ENCODE peak calls at places on chromosomes 12 and 14, in five cellular contexts. D is AG04450, H is lower leg skin, M is AG09309, O is HFFc6. Z is an unnamed sample.

GRCh38 chr12:46874642-46875041 is 48.8 kb upstream of the SLC38A4 start:
- DNase-seq in D (no peak), H (no peak), M (no peak), O (peak; percentile 35), Z (no peak)

GRCh38 chr12:40105515-40106201 is at the start of gene SLC2A13:
- DNase-seq in D (peak; percentile 18), H (peak; percentile 93), M (peak; percentile 4), O (peak; percentile 14), Z (peak; percentile 28)

GRCh38 chr14:91493169-91493568 is 16.9 kb downstream of the PPP4R3A start:
- DNase-seq in D (no peak), H (no peak), M (no peak), O (no peak), Z (no peak)

GRCh38 chr14:94320243-94320642 is 2.9 kb downstream of the SERPINA6 start:
- DNase-seq in D (no peak), H (no peak), M (no peak), O (no peak), Z (no peak)

GRCh38 chr12:106987846-106988245 is 900 bp upstream of the MTERF2 start:
- DNase-seq in D (no peak), H (no peak), M (no peak), O (no peak), Z (no peak)

GRCh38 chr14:25014440-25014839 is 35.5 kb downstream of the STXBP6 start:
- DNase-seq in D (no peak), H (no peak), M (no peak), O (no peak), Z (no peak)

GRCh38 chr14:93675651-93676050 is 112.6 kb downstream of the PRIMA1 start:
- DNase-seq in D (no peak), H (no peak), M (no peak), O (no peak), Z (no peak)

GRCh38 chr12:34547276-34547675 is 525.0 kb downstream of the ALG10 start:
- DNase-seq in D (no peak), H (no peak), M (no peak), O (no peak), Z (no peak)

GRCh38 chr14:62002636-62003035 is 240.4 kb downstream of the SNAPC1 start:
- DNase-seq in D (no peak), H (no peak), M (no peak), O (peak; percentile 8), Z (no peak)

DNA sequence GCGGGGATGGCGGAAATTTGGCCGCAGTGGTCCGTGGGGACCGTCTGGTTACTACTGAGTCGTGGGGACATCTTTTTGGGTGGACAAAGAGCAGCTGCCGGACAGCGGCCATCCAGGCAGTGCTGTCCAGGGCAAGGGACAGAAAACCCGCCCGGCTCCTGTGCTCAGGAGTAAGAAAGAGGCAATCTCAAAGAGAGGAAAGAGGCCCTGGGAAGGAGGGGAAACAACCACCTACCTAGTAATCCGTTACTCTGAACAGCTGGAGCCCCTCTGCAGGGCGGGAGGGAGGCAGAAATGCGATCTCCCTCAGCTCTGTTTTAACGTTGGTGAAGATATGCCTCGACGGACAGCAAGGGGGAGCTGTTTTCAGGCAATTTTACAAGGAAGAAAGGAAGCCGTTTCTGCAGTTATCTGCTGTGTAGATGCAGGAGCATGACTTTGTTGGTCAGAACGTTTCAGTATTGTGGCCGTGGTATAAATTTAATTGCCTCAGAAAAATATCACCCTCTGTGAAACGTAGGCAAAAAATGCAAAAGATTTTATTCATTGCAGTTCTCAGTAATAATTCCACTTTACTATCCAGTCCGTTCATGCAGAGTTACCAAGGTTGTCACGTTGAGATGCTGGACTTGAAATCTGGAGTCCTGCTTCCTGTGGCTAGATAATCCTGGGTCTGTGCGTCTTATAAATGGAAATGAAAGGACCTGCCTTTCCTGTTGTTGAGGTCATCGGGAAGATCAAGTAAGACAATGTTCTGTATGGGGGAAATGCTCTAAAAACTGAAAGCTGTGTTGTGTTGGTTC is 1.1 kb upstream of the AVPR1A start:
- DNase-seq in D (peak; percentile 3), H (no peak), M (no peak), O (peak; percentile 28), Z (peak; percentile 2)
- TF ChIP-seq CTCF in D (peak; percentile 83), H (no peak), M (peak; percentile 88), O (peak; percentile 82), Z (peak; percentile 86)

GRCh38 chr14:105398044-105398725 is at the start of gene TEX22:
- DNase-seq in D (peak; percentile 36), H (peak; percentile 97), M (no peak), O (peak; percentile 54), Z (peak; percentile 43)
- TF ChIP-seq CTCF in D (peak; percentile 10), H (no peak), M (no peak), O (peak; percentile 41), Z (peak; percentile 3)

GRCh38 chr14:68938515-68939423 is 40.3 kb downstream of the ACTN1 start:
- DNase-seq in D (no peak), H (no peak), M (no peak), O (no peak), Z (no peak)

GRCh38 chr14:68936980-68937379 is 42.1 kb downstream of the ACTN1 start:
- DNase-seq in D (no peak), H (no peak), M (no peak), O (no peak), Z (no peak)

GRCh38 chr14:68939424-68939892 is 39.6 kb downstream of the ACTN1 start:
- DNase-seq in D (no peak), H (no peak), M (no peak), O (no peak), Z (no peak)

GRCh38 chr14:68936476-68936875 is 42.6 kb downstream of the ACTN1 start:
- DNase-seq in D (no peak), H (no peak), M (no peak), O (no peak), Z (no peak)

DNA sequence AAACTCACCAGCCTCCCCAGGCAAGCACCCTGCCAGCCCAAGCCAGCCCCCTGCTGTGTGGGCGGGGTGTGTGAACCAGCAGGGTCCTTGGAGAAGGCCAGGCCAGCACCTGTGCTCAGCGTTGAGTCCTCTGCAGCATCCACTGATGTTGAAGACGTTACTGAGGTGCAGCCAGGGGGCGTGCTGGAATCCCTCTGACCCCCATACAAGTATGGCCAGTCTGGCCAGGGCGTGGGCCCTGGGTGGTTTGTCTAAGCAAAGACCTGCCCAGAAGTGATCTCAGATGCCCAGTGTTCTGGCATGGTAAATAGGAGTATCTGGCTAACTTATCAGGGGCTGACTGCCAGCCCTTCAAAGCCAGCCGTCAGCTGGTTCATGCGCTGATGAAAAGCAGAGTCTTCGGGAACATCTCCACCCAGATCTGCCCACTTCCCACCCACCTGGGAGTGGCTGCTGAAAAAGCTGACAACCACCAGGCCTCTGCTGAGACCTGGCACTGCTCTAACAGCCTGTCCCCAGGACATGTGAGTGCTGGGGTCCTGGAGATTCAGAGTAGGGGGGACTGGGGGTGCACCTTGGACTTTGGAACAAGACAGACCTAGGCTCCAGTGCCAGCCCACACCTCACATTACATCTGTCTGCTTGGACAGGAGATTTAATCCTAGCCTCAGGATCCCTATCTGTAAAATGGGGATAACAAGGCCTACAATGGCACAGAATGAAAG is 41.1 kb downstream of the ACTN1 start:
- DNase-seq in D (no peak), H (no peak), M (no peak), O (no peak), Z (no peak)
- TF ChIP-seq CTCF in D (peak; percentile 35), H (no peak), M (peak; percentile 23), O (peak; percentile 64), Z (peak; percentile 45)

GRCh38 chr12:12356886-12357696 is at the start of gene BORCS5:
- DNase-seq in D (peak; percentile 60), H (peak; percentile 99), M (peak; percentile 59), O (peak; percentile 82), Z (peak; percentile 77)
- TF ChIP-seq CTCF in D (no peak), H (no peak), M (no peak), O (peak; percentile 44), Z (peak; percentile 32)

GRCh38 chr12:76952995-76953394 is 74.2 kb upstream of the CSRP2 start:
- DNase-seq in D (no peak), H (no peak), M (no peak), O (no peak), Z (no peak)
- TF ChIP-seq CTCF in D (no peak), H (no peak), M (peak; percentile 25), O (no peak), Z (no peak)

GRCh38 chr12:89179245-89179644 is 173.1 kb downstream of the DUSP6 start:
- DNase-seq in D (no peak), H (no peak), M (no peak), O (no peak), Z (no peak)
- TF ChIP-seq CTCF in D (no peak), H (no peak), M (no peak), O (no peak), Z (no peak)

GRCh38 chr12:109580684-109581333 is 7.2 kb downstream of the MVK start:
- DNase-seq in D (no peak), H (no peak), M (no peak), O (no peak), Z (no peak)

GRCh38 chr12:109583733-109584132 is 10.1 kb downstream of the MVK start:
- DNase-seq in D (no peak), H (no peak), M (no peak), O (no peak), Z (no peak)

GRCh38 chr12:109581856-109582255 is 8.3 kb downstream of the MVK start:
- DNase-seq in D (no peak), H (no peak), M (no peak), O (peak; percentile 5), Z (no peak)

GRCh38 chr12:109581334-109581691 is 7.7 kb downstream of the MVK start:
- DNase-seq in D (no peak), H (no peak), M (no peak), O (no peak), Z (no peak)

DNA sequence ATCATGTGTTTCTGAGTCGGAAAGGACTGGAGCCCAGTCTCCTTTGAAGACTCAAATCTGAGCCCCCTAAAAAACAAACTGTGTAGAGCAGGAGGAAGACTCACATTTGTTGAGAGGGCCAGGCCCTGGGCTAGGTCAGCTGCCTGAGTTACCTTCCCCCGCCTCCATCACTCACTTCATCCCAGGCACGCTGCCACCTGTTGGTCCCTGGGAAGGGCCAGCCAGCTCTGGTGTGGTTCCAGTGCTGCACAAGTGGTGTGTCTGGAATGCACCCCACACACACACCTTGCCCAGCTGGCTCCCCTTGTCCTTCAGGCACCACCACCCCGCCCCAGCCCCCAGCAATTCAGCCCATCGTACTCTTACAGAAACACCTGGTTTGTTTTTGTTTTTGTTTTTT is 9.0 kb downstream of the MVK start:
- DNase-seq in D (no peak), H (no peak), M (no peak), O (no peak), Z (no peak)
- TF ChIP-seq CTCF in D (no peak), H (no peak), M (no peak), O (no peak), Z (no peak)

GRCh38 chr12:50261654-50262053 is 21.7 kb downstream of the LIMA1 start:
- DNase-seq in D (no peak), H (no peak), M (no peak), O (peak; percentile 29), Z (no peak)
- TF ChIP-seq CTCF in D (no peak), H (no peak), M (no peak), O (peak; percentile 37), Z (no peak)

DNA sequence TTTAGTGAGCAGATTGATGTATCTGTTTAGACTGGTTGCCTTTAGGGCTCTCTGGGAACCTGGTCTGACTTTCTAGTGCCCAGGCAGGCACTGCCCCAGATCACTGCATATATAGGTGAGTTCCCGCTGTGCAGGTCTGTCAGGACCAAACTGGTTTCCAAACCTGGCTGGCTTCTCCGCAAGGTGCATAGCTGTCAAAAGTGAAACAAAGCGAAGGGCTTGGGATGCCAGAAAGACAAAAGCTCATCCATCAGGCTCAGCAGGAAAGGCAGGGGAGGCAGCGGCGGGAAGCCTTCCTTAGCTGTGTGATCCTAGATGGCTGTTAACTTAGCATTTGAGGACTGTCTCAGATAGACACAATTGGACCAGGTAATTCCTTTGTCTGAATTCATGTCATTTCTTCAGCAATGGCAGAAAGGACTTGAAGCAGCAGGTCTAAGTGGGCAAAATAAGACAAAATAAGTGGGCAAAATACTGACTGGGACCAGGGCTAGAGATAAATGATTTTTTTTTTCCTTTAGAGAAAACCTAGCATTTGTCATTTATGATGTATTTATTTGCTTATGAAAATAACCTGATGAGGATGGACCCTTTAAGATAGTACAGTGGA is 128.6 kb upstream of the DYRK2 start:
- DNase-seq in D (no peak), H (no peak), M (no peak), O (no peak), Z (no peak)
- TF ChIP-seq CTCF in D (no peak), H (no peak), M (no peak), O (no peak), Z (no peak)